ENCODE peak calls at places on chromosomes 11 and 22, in four cellular contexts. Z is head of caudate nucleus, F is thoracic aorta, G is fibroblast of mammary gland. V is an unnamed sample.

GRCh38 chr11:111361082-111361801 is 17.8 kb downstream of the POU2AF1 start:
- DNase-seq in G (no peak), F (no peak), Z (no peak), V (no peak)

GRCh38 chr22:20229916-20230775 is 38.0 kb downstream of the RTN4R start:
- DNase-seq in G (no peak), F (peak; percentile 36), Z (no peak), V (no peak)

GRCh38 chr22:49090061-49090852 is 737.4 kb downstream of the BRD1 start:
- DNase-seq in G (no peak), Z (no peak), F (no peak), V (no peak)

GRCh38 chr11:8102965-8103364 is 22.0 kb downstream of the TUB start:
- DNase-seq in F (no peak), G (no peak), Z (no peak), V (no peak)

GRCh38 chr11:131734871-131735270 is 364.5 kb downstream of the NTM start:
- DNase-seq in G (no peak), Z (no peak), F (no peak), V (no peak)

GRCh38 chr11:74288911-74289310 is 22.5 kb downstream of the P4HA3 start:
- DNase-seq in G (no peak), Z (no peak), F (no peak), V (no peak)

GRCh38 chr22:22882033-22882717 is 5.4 kb upstream of the IGLL5 start:
- DNase-seq in F (no peak), Z (no peak), G (no peak), V (no peak)

GRCh38 chr11:45252134-45252856 is 33.8 kb downstream of the SYT13 start:
- DNase-seq in G (peak; percentile 41), Z (no peak), F (no peak), V (peak; percentile 49)

GRCh38 chr22:38874529-38875222 is 2.7 kb upstream of the CBX6 start:
- DNase-seq in Z (no peak), F (no peak), G (no peak), V (no peak)

GRCh38 chr22:40407831-40408717 is 37.7 kb downstream of the SGSM3 start:
- DNase-seq in Z (no peak), G (no peak), F (no peak), V (no peak)

GRCh38 chr11:72924568-72925190 is 110.5 kb downstream of the ATG16L2 start:
- DNase-seq in F (no peak), Z (no peak), G (peak; percentile 62), V (peak; percentile 64)

GRCh38 chr11:44632466-44633123 is 67.1 kb downstream of the CD82 start:
- DNase-seq in F (no peak), Z (peak; percentile 54), G (peak; percentile 36), V (no peak)

GRCh38 chr11:68374531-68374930 is 62.1 kb downstream of the LRP5 start:
- DNase-seq in G (no peak), F (no peak), Z (no peak), V (peak; percentile 38)

GRCh38 chr11:65796726-65797601 is 10.1 kb downstream of the OVOL1 start:
- DNase-seq in G (no peak), F (no peak), Z (no peak), V (no peak)

GRCh38 chr22:39634530-39635399 is 64.2 kb downstream of the CACNA1I start:
- DNase-seq in Z (peak; percentile 33), G (peak; percentile 90), F (no peak), V (peak; percentile 76)

GRCh38 chr22:16961477-16962186 is 46.4 kb downstream of the GAB4 start:
- DNase-seq in G (no peak), Z (no peak), F (no peak), V (no peak)

GRCh38 chr11:725624-726202 is 19.7 kb downstream of the EPS8L2 start:
- DNase-seq in G (no peak), F (no peak), Z (no peak), V (no peak)

GRCh38 chr11:130448416-130449068 is at the start of gene ADAMTS15:
- DNase-seq in F (no peak), Z (peak; percentile 32), G (peak; percentile 84), V (peak; percentile 60)

GRCh38 chr11:59981106-59981770 is 17.4 kb downstream of the OOSP4A start:
- DNase-seq in Z (no peak), F (no peak), G (no peak), V (no peak)

GRCh38 chr22:47564651-47565050 is 802.2 kb downstream of the TBC1D22A start:
- DNase-seq in Z (no peak), F (no peak), G (no peak), V (no peak)

GRCh38 chr22:41780714-41781507 is 19.6 kb upstream of the CCDC134 start:
- DNase-seq in G (peak; percentile 33), F (peak; percentile 9), Z (no peak), V (peak; percentile 56)

GRCh38 chr22:40183029-40183581 is 5.4 kb downstream of the TNRC6B start:
- DNase-seq in Z (no peak), G (peak; percentile 80), F (no peak), V (peak; percentile 92)

GRCh38 chr11:10488121-10488580 is 33.1 kb downstream of the AMPD3 start:
- DNase-seq in G (peak; percentile 10), Z (no peak), F (no peak), V (no peak)

V was measured in AG10803.